ENCODE peak calls at places on chromosomes 13 and 19, in six cellular contexts. One of them, this sample, is unnamed. For H3K4me1, the result is how much of the 10 kb centered on the place peaks cover.

GRCh38 chr13:73702419-73703071 is 431.7 kb downstream of the KLF12 start:
- DNase-seq in cardiac muscle cell: peak
- DNase-seq in thoracic aorta: no peak
- DNase-seq in endodermal cell: no peak
- DNase-seq in SK-N-SH: no peak
- DNase-seq in GM23338: peak
- DNase-seq in this sample: no peak

GRCh38 chr19:44596428-44597130 is 16.8 kb upstream of the IGSF23 start:
- DNase-seq in endodermal cell: no peak
- DNase-seq in GM23338: no peak
- DNase-seq in cardiac muscle cell: no peak
- DNase-seq in thoracic aorta: no peak
- DNase-seq in SK-N-SH: no peak
- DNase-seq in this sample: no peak

GRCh38 chr19:14023404-14024235 is 4.3 kb upstream of the RLN3 start:
- DNase-seq in thoracic aorta: no peak
- DNase-seq in endodermal cell: peak
- DNase-seq in GM23338: peak
- DNase-seq in SK-N-SH: peak
- DNase-seq in cardiac muscle cell: peak
- DNase-seq in this sample: no peak

GRCh38 chr19:51458051-51458645 is at the start of gene SIGLEC8:
- DNase-seq in GM23338: no peak
- DNase-seq in thoracic aorta: no peak
- DNase-seq in cardiac muscle cell: no peak
- DNase-seq in SK-N-SH: no peak
- DNase-seq in endodermal cell: no peak
- DNase-seq in this sample: no peak

GRCh38 chr13:110398564-110399507 is 91.8 kb downstream of the COL4A2 start:
- DNase-seq in SK-N-SH: no peak
- DNase-seq in GM23338: no peak
- DNase-seq in thoracic aorta: no peak
- DNase-seq in cardiac muscle cell: peak
- DNase-seq in endodermal cell: no peak
- DNase-seq in this sample: no peak

GRCh38 chr13:97798171-97798821 is 155.2 kb upstream of the IPO5 start:
- DNase-seq in thoracic aorta: no peak
- DNase-seq in cardiac muscle cell: no peak
- DNase-seq in GM23338: peak
- DNase-seq in endodermal cell: no peak
- DNase-seq in SK-N-SH: no peak
- DNase-seq in this sample: peak

GRCh38 chr13:23443878-23444277 is 10.4 kb upstream of the SACS start:
- DNase-seq in SK-N-SH: no peak
- DNase-seq in GM23338: no peak
- DNase-seq in endodermal cell: no peak
- DNase-seq in cardiac muscle cell: no peak
- DNase-seq in thoracic aorta: no peak
- DNase-seq in this sample: no peak

GRCh38 chr13:74920945-74921725 is 560.8 kb downstream of the TBC1D4 start:
- DNase-seq in GM23338: no peak
- DNase-seq in endodermal cell: no peak
- DNase-seq in thoracic aorta: no peak
- DNase-seq in cardiac muscle cell: no peak
- DNase-seq in SK-N-SH: no peak
- DNase-seq in this sample: no peak

GRCh38 chr19:11130824-11131455 is 24.6 kb downstream of the SPC24 start:
- DNase-seq in endodermal cell: peak
- DNase-seq in SK-N-SH: peak
- DNase-seq in GM23338: peak
- DNase-seq in thoracic aorta: peak
- DNase-seq in cardiac muscle cell: peak
- DNase-seq in this sample: peak

GRCh38 chr13:97432232-97432916 is 1.6 kb upstream of the RAP2A start:
- DNase-seq in cardiac muscle cell: peak
- DNase-seq in SK-N-SH: no peak
- DNase-seq in endodermal cell: no peak
- DNase-seq in thoracic aorta: no peak
- DNase-seq in GM23338: no peak
- DNase-seq in this sample: no peak

GRCh38 chr13:76663941-76664340 is 222.3 kb downstream of the KCTD12 start:
- DNase-seq in GM23338: no peak
- DNase-seq in cardiac muscle cell: no peak
- DNase-seq in endodermal cell: no peak
- DNase-seq in thoracic aorta: no peak
- DNase-seq in SK-N-SH: no peak
- DNase-seq in this sample: no peak

GRCh38 chr13:73059460-73060250 is 850 bp downstream of the KLF5 start:
- DNase-seq in thoracic aorta: no peak
- DNase-seq in cardiac muscle cell: peak
- DNase-seq in endodermal cell: peak
- DNase-seq in SK-N-SH: no peak
- DNase-seq in GM23338: peak
- DNase-seq in this sample: no peak

GRCh38 chr19:2902590-2903218 is 2.0 kb downstream of the ZNF57 start:
- DNase-seq in thoracic aorta: no peak
- DNase-seq in cardiac muscle cell: no peak
- DNase-seq in endodermal cell: no peak
- DNase-seq in GM23338: no peak
- DNase-seq in SK-N-SH: no peak
- DNase-seq in this sample: no peak

GRCh38 chr13:28429685-28430290 is 65.1 kb downstream of the FLT1 start:
- DNase-seq in cardiac muscle cell: no peak
- DNase-seq in GM23338: peak
- DNase-seq in SK-N-SH: no peak
- DNase-seq in endodermal cell: peak
- DNase-seq in thoracic aorta: no peak
- DNase-seq in this sample: no peak

GRCh38 chr13:62302341-62302740 is 886.7 kb upstream of the PCDH20 start:
- DNase-seq in endodermal cell: no peak
- DNase-seq in thoracic aorta: no peak
- DNase-seq in SK-N-SH: no peak
- DNase-seq in cardiac muscle cell: no peak
- DNase-seq in GM23338: no peak
- DNase-seq in this sample: no peak

GRCh38 chr19:50820549-50821247 is 2.9 kb downstream of the KLK1 start:
- DNase-seq in thoracic aorta: no peak
- DNase-seq in SK-N-SH: no peak
- DNase-seq in endodermal cell: peak
- DNase-seq in cardiac muscle cell: no peak
- DNase-seq in GM23338: peak
- DNase-seq in this sample: no peak

GRCh38 chr13:67137044-67137735 is 92.9 kb downstream of the PCDH9 start:
- DNase-seq in thoracic aorta: no peak
- DNase-seq in GM23338: no peak
- DNase-seq in endodermal cell: no peak
- DNase-seq in SK-N-SH: no peak
- DNase-seq in cardiac muscle cell: no peak
- DNase-seq in this sample: no peak

GRCh38 chr19:4057913-4058695 is 8.6 kb downstream of the ZBTB7A start:
- DNase-seq in thoracic aorta: peak
- DNase-seq in SK-N-SH: no peak
- DNase-seq in endodermal cell: no peak
- DNase-seq in cardiac muscle cell: no peak
- DNase-seq in GM23338: peak
- DNase-seq in this sample: peak

DNA sequence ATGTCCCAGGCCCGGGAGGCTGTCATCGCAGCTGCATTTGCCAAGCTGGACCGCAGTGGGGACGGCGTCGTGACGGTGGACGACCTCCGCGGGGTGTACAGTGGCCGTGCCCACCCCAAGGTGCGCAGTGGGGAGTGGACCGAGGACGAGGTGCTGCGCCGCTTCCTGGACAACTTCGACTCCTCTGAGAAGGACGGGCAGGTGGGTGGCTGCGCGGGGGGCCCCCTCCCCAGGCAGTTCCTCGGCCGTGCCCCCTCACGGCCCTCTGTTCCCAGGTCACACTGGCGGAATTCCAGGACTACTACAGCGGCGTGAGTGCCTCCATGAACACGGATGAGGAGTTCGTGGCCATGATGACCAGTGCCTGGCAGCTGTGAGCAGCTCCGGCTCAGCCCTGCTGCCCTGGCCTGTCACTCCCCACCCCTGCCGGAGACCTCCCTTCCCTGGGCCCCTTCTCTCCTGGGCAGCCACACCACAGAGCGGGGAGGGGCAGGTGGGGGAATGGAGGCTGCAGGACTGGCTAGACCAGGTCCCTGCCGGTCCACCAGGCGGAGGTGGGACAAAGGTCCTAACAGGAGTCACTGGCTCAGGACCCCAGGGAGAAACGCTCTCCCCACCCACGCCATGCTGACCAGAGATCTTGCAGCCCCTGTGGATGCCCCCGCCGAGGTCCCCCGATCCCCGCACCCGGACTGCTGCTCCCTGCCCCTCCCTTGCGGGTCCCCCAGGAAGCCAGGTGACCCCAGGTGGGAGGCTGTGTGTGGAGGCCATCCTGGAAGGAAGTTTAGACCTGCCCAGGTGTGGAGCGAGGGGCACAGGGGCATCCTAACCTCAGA is 1.1 kb downstream of the CAPS start:
- DNase-seq in endodermal cell: no peak
- DNase-seq in cardiac muscle cell: peak
- DNase-seq in SK-N-SH: no peak
- DNase-seq in GM23338: no peak
- DNase-seq in thoracic aorta: no peak
- DNase-seq in this sample: no peak
- H3K4me3 ChIP-seq in endodermal cell: no peak
- H3K4me3 ChIP-seq in cardiac muscle cell: no peak
- H3K4me3 ChIP-seq in SK-N-SH: no peak
- H3K4me3 ChIP-seq in GM23338: no peak
- H3K4me3 ChIP-seq in thoracic aorta: no peak
- H3K4me3 ChIP-seq in this sample: peak

GRCh38 chr19:17069249-17069648 is 6.0 kb downstream of the HAUS8 start:
- DNase-seq in SK-N-SH: no peak
- DNase-seq in cardiac muscle cell: peak
- DNase-seq in endodermal cell: peak
- DNase-seq in thoracic aorta: no peak
- DNase-seq in GM23338: peak
- DNase-seq in this sample: no peak
- H3K4me1 ChIP-seq in SK-N-SH: under half
- H3K4me1 ChIP-seq in cardiac muscle cell: under half
- H3K4me1 ChIP-seq in endodermal cell: under half
- H3K4me1 ChIP-seq in thoracic aorta: under half
- H3K4me1 ChIP-seq in GM23338: under half
- H3K4me1 ChIP-seq in this sample: under half

GRCh38 chr19:7520131-7521051 is 2.0 kb upstream of the MCOLN1 start:
- DNase-seq in thoracic aorta: no peak
- DNase-seq in GM23338: no peak
- DNase-seq in SK-N-SH: no peak
- DNase-seq in endodermal cell: no peak
- DNase-seq in cardiac muscle cell: no peak
- DNase-seq in this sample: no peak

GRCh38 chr19:7519411-7520130 is 2.9 kb upstream of the MCOLN1 start:
- DNase-seq in cardiac muscle cell: no peak
- DNase-seq in SK-N-SH: no peak
- DNase-seq in endodermal cell: no peak
- DNase-seq in thoracic aorta: no peak
- DNase-seq in GM23338: no peak
- DNase-seq in this sample: no peak

GRCh38 chr19:7522072-7522922 is at the start of gene MCOLN1:
- DNase-seq in thoracic aorta: peak
- DNase-seq in endodermal cell: peak
- DNase-seq in GM23338: peak
- DNase-seq in cardiac muscle cell: peak
- DNase-seq in SK-N-SH: peak
- DNase-seq in this sample: peak

GRCh38 chr19:7522923-7523667 is 671 bp downstream of the MCOLN1 start:
- DNase-seq in endodermal cell: no peak
- DNase-seq in cardiac muscle cell: no peak
- DNase-seq in thoracic aorta: no peak
- DNase-seq in GM23338: no peak
- DNase-seq in SK-N-SH: peak
- DNase-seq in this sample: no peak

DNA sequence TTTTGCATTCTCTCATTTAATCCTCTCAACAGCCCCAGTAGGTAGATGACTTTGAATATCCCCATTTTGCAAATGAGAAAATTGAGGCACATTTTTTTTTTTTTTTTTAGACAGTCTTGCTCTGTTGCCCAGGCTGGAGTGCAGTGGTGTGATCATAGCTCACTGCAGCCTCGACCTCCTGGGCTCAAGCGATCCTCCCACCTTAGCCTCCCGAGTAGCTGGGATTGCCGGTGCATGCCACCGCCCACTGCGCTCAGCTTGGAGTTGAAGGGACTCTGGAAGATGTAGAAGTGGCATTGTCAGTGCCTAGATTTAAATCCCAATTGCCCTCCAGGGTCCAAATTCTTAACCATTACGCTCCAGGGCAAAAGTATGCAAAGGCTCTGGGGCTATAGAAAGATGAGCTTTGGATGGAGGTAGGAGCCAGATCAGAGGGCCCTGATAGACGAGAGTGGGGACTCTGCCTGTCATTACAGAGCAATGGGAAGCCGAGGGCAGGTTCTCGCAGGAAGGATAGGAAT is 813 bp upstream of the MCOLN1 start:
- DNase-seq in endodermal cell: no peak
- DNase-seq in GM23338: peak
- DNase-seq in SK-N-SH: no peak
- DNase-seq in thoracic aorta: no peak
- DNase-seq in cardiac muscle cell: no peak
- DNase-seq in this sample: no peak
- H3K4me3 ChIP-seq in endodermal cell: peak
- H3K4me3 ChIP-seq in GM23338: peak
- H3K4me3 ChIP-seq in SK-N-SH: peak
- H3K4me3 ChIP-seq in thoracic aorta: peak
- H3K4me3 ChIP-seq in cardiac muscle cell: peak
- H3K4me3 ChIP-seq in this sample: peak

DNA sequence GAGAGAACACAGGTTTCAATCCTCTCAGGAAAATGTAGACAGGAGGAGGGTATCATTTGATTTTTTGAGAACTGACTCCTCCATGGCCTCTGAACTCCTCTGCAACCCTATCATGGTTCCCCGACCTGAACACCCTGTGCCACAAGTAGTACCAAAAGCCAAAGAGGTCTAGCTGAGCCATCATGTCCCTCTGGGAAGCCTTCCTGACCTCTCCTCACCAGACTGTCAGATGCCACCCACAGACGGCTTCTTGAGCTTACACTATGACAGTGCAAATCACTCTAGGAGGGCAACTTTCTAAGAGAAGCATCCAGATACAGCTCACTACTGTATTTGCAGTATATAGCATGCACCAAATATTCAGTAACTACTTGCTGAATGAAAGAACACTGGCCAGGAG is 3.7 kb downstream of the HNRNPL start:
- DNase-seq in thoracic aorta: no peak
- DNase-seq in endodermal cell: no peak
- DNase-seq in SK-N-SH: no peak
- DNase-seq in GM23338: no peak
- DNase-seq in cardiac muscle cell: no peak
- DNase-seq in this sample: no peak
- H3K4me1 ChIP-seq in thoracic aorta: under half
- H3K4me1 ChIP-seq in endodermal cell: under half
- H3K4me1 ChIP-seq in SK-N-SH: under half
- H3K4me1 ChIP-seq in GM23338: under half
- H3K4me1 ChIP-seq in cardiac muscle cell: under half
- H3K4me1 ChIP-seq in this sample: under half

GRCh38 chr19:7349231-7349591 is 474 bp downstream of the ARHGEF18 start:
- DNase-seq in endodermal cell: no peak
- DNase-seq in GM23338: no peak
- DNase-seq in cardiac muscle cell: no peak
- DNase-seq in SK-N-SH: no peak
- DNase-seq in thoracic aorta: no peak
- DNase-seq in this sample: no peak
- H3K4me3 ChIP-seq in endodermal cell: no peak
- H3K4me3 ChIP-seq in GM23338: no peak
- H3K4me3 ChIP-seq in cardiac muscle cell: no peak
- H3K4me3 ChIP-seq in SK-N-SH: no peak
- H3K4me3 ChIP-seq in thoracic aorta: peak
- H3K4me3 ChIP-seq in this sample: no peak

This sample was measured in tibial nerve.